ENCODE peak calls at places on chromosomes 13 and 19, in four cellular contexts. G is IMR-90, Y is transverse colon, E is sigmoid colon. Q is an unnamed sample.

GRCh38 chr19:35774274-35775045 is 904 bp upstream of the ARHGAP33 start:
- DNase-seq in E (no peak), Y (no peak), G (no peak), Q (no peak)

GRCh38 chr19:31214086-31214485 is 135.2 kb downstream of the TSHZ3 start:
- DNase-seq in G (peak; percentile 100), Y (peak; percentile 69), E (peak; percentile 76), Q (no peak)

GRCh38 chr13:34174671-34175145 is 356.8 kb downstream of the RFC3 start:
- DNase-seq in E (no peak), Y (no peak), G (peak; percentile 33), Q (no peak)

GRCh38 chr19:4636151-4636717 is 3.1 kb upstream of the TNFAIP8L1 start:
- DNase-seq in Y (peak; percentile 70), G (peak; percentile 34), E (peak; percentile 81), Q (peak; percentile 82)

GRCh38 chr19:48975947-48976847 is 11.1 kb downstream of the FTL start:
- DNase-seq in Y (no peak), E (no peak), G (no peak), Q (no peak)

GRCh38 chr19:54164369-54165068 is 5.0 kb upstream of the LENG1 start:
- DNase-seq in E (peak; percentile 85), G (peak; percentile 22), Y (peak; percentile 95), Q (peak; percentile 73)

GRCh38 chr19:41785653-41786052 is 10.7 kb upstream of the CEACAM3 start:
- DNase-seq in G (peak; percentile 65), E (no peak), Y (peak; percentile 80), Q (no peak)

GRCh38 chr13:85666356-85666755 is 132.9 kb downstream of the SLITRK6 start:
- DNase-seq in Y (no peak), G (no peak), E (no peak), Q (no peak)

GRCh38 chr13:44770951-44771350 is 194.8 kb upstream of the TSC22D1 start:
- DNase-seq in Y (no peak), G (no peak), E (no peak), Q (no peak)

GRCh38 chr13:62168891-62169290 is 753.2 kb upstream of the PCDH20 start:
- DNase-seq in Y (no peak), G (no peak), E (no peak), Q (no peak)

GRCh38 chr13:43805681-43806128 is 18.9 kb upstream of the ENOX1 start:
- DNase-seq in Y (no peak), E (no peak), G (peak; percentile 25), Q (no peak)

GRCh38 chr19:12737666-12738351 is 512 bp downstream of the GET3 start:
- DNase-seq in G (no peak), Y (no peak), E (no peak), Q (no peak)

GRCh38 chr13:80363890-80364503 is 23.1 kb upstream of the SPRY2 start:
- DNase-seq in G (peak; percentile 49), E (no peak), Y (no peak), Q (no peak)

GRCh38 chr19:53195265-53195879 is 2.2 kb upstream of the ZNF665 start:
- DNase-seq in G (peak; percentile 81), Y (peak; percentile 84), E (peak; percentile 87), Q (peak; percentile 78)

GRCh38 chr13:98978280-98978679 is 416 bp upstream of the DOCK9 start:
- DNase-seq in G (peak; percentile 90), E (no peak), Y (no peak), Q (no peak)

GRCh38 chr13:99371956-99372355 is 64.8 kb upstream of the GPR183 start:
- DNase-seq in G (no peak), Y (no peak), E (peak; percentile 47), Q (no peak)

GRCh38 chr13:30091691-30092090 is 215.7 kb downstream of the KATNAL1 start:
- DNase-seq in Y (no peak), E (no peak), G (no peak), Q (no peak)

GRCh38 chr13:114151565-114152284 is 19.3 kb upstream of the RASA3 start:
- DNase-seq in G (no peak), Y (peak; percentile 92), E (no peak), Q (no peak)

GRCh38 chr13:80048802-80049201 is 292.1 kb downstream of the SPRY2 start:
- DNase-seq in Y (peak; percentile 59), E (peak; percentile 92), G (peak; percentile 98), Q (peak; percentile 64)

GRCh38 chr19:13366529-13367143 is 139.6 kb downstream of the CACNA1A start:
- DNase-seq in E (no peak), Y (no peak), G (peak; percentile 31), Q (no peak)

GRCh38 chr19:38149597-38149996 is 74.4 kb downstream of the DPF1 start:
- DNase-seq in G (peak; percentile 22), Y (no peak), E (no peak), Q (no peak)

GRCh38 chr19:38044267-38045111 is 137.5 kb downstream of the SIPA1L3 start:
- DNase-seq in E (no peak), G (peak; percentile 68), Y (no peak), Q (no peak)

DNA sequence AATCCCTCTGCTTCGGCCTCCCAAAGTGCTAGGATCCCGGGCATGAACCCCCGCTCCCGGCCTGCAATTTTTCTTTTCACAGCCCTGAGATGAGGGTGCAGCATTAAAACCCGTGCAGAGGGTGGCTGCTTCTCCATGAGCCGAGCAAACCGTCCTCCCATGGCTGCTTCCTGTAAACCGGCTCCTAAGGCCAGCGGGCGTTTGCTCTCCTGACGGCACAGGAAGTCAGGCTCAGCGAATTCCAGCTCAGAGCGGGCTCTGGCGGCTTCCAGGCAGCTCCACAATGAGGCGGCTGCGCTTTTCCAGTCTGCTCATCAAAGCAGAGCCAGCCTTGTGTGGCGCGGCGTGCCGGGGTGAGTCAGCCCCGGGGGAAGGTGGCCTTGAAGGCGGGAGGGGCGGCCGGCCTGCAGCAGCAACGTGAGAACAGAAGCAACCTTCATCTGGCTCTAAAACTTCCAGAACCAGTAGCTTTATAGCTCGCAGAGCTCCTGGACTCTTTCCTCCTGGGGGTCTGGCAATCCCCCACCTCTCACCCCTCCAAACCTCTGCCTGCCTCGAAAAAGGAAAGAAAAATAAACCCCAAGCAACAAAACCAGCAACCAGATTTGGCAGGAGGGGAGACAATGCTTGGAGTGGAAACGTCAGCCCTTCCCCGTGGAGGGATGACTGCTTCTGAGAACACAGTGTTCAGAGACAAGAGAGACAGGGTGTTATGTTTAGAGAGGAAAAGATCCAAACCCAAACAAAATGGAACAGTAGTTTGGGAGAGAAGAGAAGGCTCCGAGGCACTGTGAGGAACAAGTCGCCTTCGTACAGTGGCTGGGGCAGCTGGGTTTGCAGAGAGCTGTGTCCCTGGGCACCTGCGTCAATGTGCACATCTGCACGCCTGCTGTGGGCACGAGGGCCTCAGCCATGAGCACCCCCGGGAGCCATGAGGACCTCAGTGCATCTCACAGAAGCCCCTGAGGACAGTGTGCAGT is 67.8 kb downstream of the GADD45B start:
- DNase-seq in Y (peak; percentile 90), E (peak; percentile 99), G (peak; percentile 98), Q (peak; percentile 94)
- H3K4me3 ChIP-seq in Y (no peak overlapping the region), E (peak overlapping the region; percentile 10), G (peak overlapping the region; percentile 5), Q (no peak overlapping the region)

GRCh38 chr19:11145147-11145924 is 10.2 kb downstream of the SPC24 start:
- DNase-seq in Y (no peak), G (no peak), E (no peak), Q (no peak)

GRCh38 chr19:11138659-11139526 is 16.7 kb downstream of the SPC24 start:
- DNase-seq in G (peak; percentile 77), Y (peak; percentile 62), E (peak; percentile 94), Q (peak; percentile 80)

GRCh38 chr19:11140896-11141295 is 14.7 kb downstream of the SPC24 start:
- DNase-seq in Y (no peak), E (no peak), G (no peak), Q (peak; percentile 28)

GRCh38 chr19:11141937-11142527 is 13.6 kb downstream of the SPC24 start:
- DNase-seq in G (no peak), Y (no peak), E (no peak), Q (peak; percentile 52)

DNA sequence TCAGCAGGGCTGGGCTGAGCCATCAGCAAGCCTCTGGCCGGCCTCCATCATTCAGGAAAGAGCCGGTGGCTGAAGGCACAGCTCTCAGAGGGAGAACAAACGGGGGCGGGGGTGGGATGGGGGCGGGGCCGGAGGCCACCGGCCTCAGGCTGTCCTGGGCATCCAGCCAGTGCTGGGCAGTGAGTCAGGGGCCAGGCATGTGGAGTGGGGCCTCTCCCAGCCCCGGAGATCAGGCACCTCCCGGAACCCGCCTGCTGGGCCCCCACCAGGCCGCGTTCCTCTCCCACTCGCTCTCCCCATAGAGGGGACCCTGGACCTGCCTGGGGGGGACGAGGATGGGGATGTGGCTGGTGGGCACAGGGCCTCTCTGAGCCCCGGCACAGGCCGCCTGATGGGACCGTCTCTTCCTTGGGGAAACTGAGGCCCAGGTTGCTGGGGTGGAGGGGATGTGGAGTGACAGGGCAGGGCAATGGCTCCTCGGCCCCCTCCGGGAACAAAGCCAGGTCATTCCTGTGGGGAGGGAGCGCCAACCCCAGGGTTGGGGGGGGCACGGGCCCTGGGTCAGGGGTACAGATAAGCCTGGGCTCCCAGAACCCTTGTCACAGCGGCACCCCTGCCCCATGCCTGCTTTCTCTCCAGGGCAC is 12.9 kb downstream of the SPC24 start:
- DNase-seq in Y (peak; percentile 75), E (peak; percentile 97), G (peak; percentile 95), Q (peak; percentile 98)
- TF ChIP-seq POLR2A in Y (no peak), E (no peak), G (no peak), Q (peak; percentile 4)

GRCh38 chr13:38415233-38415632 is 65.6 kb downstream of the UFM1 start:
- DNase-seq in E (no peak), Y (peak; percentile 8), G (no peak), Q (no peak)
- H3K4me3 ChIP-seq in E (no peak overlapping the region), Y (no peak overlapping the region), G (no peak overlapping the region), Q (no peak overlapping the region)

DNA sequence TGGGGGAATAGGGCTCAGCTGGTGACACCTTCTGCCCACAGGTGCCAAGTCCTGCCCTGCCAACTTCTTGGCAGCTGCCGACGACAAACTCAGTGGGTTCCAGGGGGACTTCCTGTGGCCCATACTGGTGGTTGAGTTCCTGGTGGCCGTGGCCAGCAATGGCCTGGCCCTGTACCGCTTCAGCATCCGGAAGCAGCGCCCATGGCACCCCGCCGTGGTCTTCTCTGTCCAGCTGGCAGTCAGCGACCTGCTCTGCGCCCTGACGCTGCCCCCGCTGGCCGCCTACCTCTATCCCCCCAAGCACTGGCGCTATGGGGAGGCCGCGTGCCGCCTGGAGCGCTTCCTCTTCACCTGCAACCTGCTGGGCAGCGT is 2.1 kb downstream of the P2RY11 start:
- DNase-seq in G (no peak), E (no peak), Y (no peak), Q (no peak)
- TF ChIP-seq POLR2A in G (no peak), E (no peak), Y (no peak), Q (no peak)

GRCh38 chr19:8109455-8109854 is 39.9 kb downstream of the FBN3 start:
- DNase-seq in Y (no peak), G (no peak), E (no peak), Q (no peak)
- H3K4me3 ChIP-seq in Y (no peak overlapping the region), G (no peak overlapping the region), E (no peak overlapping the region), Q (no peak overlapping the region)

GRCh38 chr19:1248454-1249297 is at the start of gene MIDN:
- DNase-seq in Y (peak; percentile 88), E (peak; percentile 93), G (peak; percentile 86), Q (peak; percentile 92)

GRCh38 chr19:1249990-1250298 is 1.6 kb downstream of the MIDN start:
- DNase-seq in E (no peak), Y (no peak), G (no peak), Q (no peak)

GRCh38 chr19:1247747-1248453 is 483 bp upstream of the MIDN start:
- DNase-seq in E (peak; percentile 91), Y (peak; percentile 82), G (peak; percentile 70), Q (peak; percentile 90)

GRCh38 chr19:1250374-1251232 is 2.2 kb downstream of the MIDN start:
- DNase-seq in Y (peak; percentile 76), G (peak; percentile 60), E (peak; percentile 93), Q (peak; percentile 81)

GRCh38 chr19:1249298-1249989 is 1.1 kb downstream of the MIDN start:
- DNase-seq in G (peak; percentile 96), E (peak; percentile 98), Y (peak; percentile 96), Q (peak; percentile 92)
- TF ChIP-seq POLR2A in G (peak; percentile 97), E (peak; percentile 78), Y (peak; percentile 93), Q (peak; percentile 93)